ENCODE peak calls at places on chromosomes 6 and 20, in six cellular contexts. One of them, this sample, is unnamed. For H3K27me3, the result is how much of the 10 kb centered on the place peaks cover.

GRCh38 chr6:132483779-132484679 is 28.9 kb downstream of the STX7 start:
- DNase-seq in GM06990: no peak
- DNase-seq in body of pancreas: peak
- DNase-seq in ovary: peak
- DNase-seq in fibroblast of lung: peak
- DNase-seq in PC-3: peak
- DNase-seq in this sample: peak

GRCh38 chr20:888057-888456 is 28.1 kb downstream of the ANGPT4 start:
- DNase-seq in PC-3: no peak
- DNase-seq in body of pancreas: no peak
- DNase-seq in GM06990: no peak
- DNase-seq in ovary: no peak
- DNase-seq in fibroblast of lung: no peak
- DNase-seq in this sample: no peak

GRCh38 chr6:85569323-85569722 is 24.3 kb downstream of the SNX14 start:
- DNase-seq in fibroblast of lung: peak
- DNase-seq in GM06990: no peak
- DNase-seq in PC-3: peak
- DNase-seq in ovary: no peak
- DNase-seq in body of pancreas: no peak
- DNase-seq in this sample: no peak

GRCh38 chr6:142551145-142551811 is 249.5 kb downstream of the ADGRG6 start:
- DNase-seq in PC-3: peak
- DNase-seq in ovary: no peak
- DNase-seq in GM06990: no peak
- DNase-seq in fibroblast of lung: peak
- DNase-seq in body of pancreas: no peak
- DNase-seq in this sample: peak

GRCh38 chr6:95357380-95358025 is 219.8 kb upstream of the MANEA start:
- DNase-seq in body of pancreas: no peak
- DNase-seq in GM06990: no peak
- DNase-seq in fibroblast of lung: no peak
- DNase-seq in ovary: no peak
- DNase-seq in PC-3: no peak
- DNase-seq in this sample: no peak

GRCh38 chr6:3912366-3913076 is 63.3 kb downstream of the FAM50B start:
- DNase-seq in body of pancreas: no peak
- DNase-seq in fibroblast of lung: no peak
- DNase-seq in PC-3: peak
- DNase-seq in GM06990: no peak
- DNase-seq in ovary: no peak
- DNase-seq in this sample: no peak

GRCh38 chr6:149088361-149088760 is 229.2 kb upstream of the TAB2 start:
- DNase-seq in GM06990: no peak
- DNase-seq in PC-3: no peak
- DNase-seq in ovary: no peak
- DNase-seq in body of pancreas: no peak
- DNase-seq in fibroblast of lung: no peak
- DNase-seq in this sample: no peak

GRCh38 chr6:30696432-30696831 is 5.6 kb upstream of the NRM start:
- DNase-seq in GM06990: no peak
- DNase-seq in ovary: no peak
- DNase-seq in body of pancreas: no peak
- DNase-seq in PC-3: no peak
- DNase-seq in fibroblast of lung: no peak
- DNase-seq in this sample: no peak

GRCh38 chr6:129032602-129033001 is 149.7 kb downstream of the LAMA2 start:
- DNase-seq in GM06990: no peak
- DNase-seq in fibroblast of lung: no peak
- DNase-seq in body of pancreas: no peak
- DNase-seq in PC-3: no peak
- DNase-seq in ovary: no peak
- DNase-seq in this sample: no peak

GRCh38 chr6:52362443-52363221 is 681 bp downstream of the PAQR8 start:
- DNase-seq in ovary: peak
- DNase-seq in body of pancreas: peak
- DNase-seq in fibroblast of lung: no peak
- DNase-seq in PC-3: no peak
- DNase-seq in GM06990: peak
- DNase-seq in this sample: no peak

GRCh38 chr20:41136695-41137411 is 490 bp upstream of the PLCG1 start:
- DNase-seq in fibroblast of lung: peak
- DNase-seq in GM06990: peak
- DNase-seq in ovary: peak
- DNase-seq in body of pancreas: peak
- DNase-seq in PC-3: peak
- DNase-seq in this sample: no peak

GRCh38 chr6:2651536-2651935 is 99.2 kb downstream of the MYLK4 start:
- DNase-seq in ovary: no peak
- DNase-seq in GM06990: no peak
- DNase-seq in PC-3: no peak
- DNase-seq in fibroblast of lung: no peak
- DNase-seq in body of pancreas: no peak
- DNase-seq in this sample: no peak

GRCh38 chr6:44456070-44456965 is 68.8 kb downstream of the CDC5L start:
- DNase-seq in body of pancreas: peak
- DNase-seq in GM06990: peak
- DNase-seq in PC-3: peak
- DNase-seq in ovary: peak
- DNase-seq in fibroblast of lung: peak
- DNase-seq in this sample: no peak

GRCh38 chr6:75272145-75272840 is 12.3 kb downstream of the TMEM30A start:
- DNase-seq in GM06990: no peak
- DNase-seq in PC-3: no peak
- DNase-seq in body of pancreas: peak
- DNase-seq in ovary: no peak
- DNase-seq in fibroblast of lung: peak
- DNase-seq in this sample: peak

GRCh38 chr6:18034798-18035202 is 47.4 kb upstream of the KIF13A start:
- DNase-seq in PC-3: no peak
- DNase-seq in GM06990: no peak
- DNase-seq in ovary: no peak
- DNase-seq in fibroblast of lung: no peak
- DNase-seq in body of pancreas: no peak
- DNase-seq in this sample: no peak

GRCh38 chr6:158086054-158086705 is 81.9 kb downstream of the SERAC1 start:
- DNase-seq in ovary: no peak
- DNase-seq in PC-3: no peak
- DNase-seq in body of pancreas: no peak
- DNase-seq in fibroblast of lung: peak
- DNase-seq in GM06990: no peak
- DNase-seq in this sample: peak

GRCh38 chr20:38730167-38730988 is 6.1 kb downstream of the SLC32A1 start:
- DNase-seq in PC-3: no peak
- DNase-seq in ovary: no peak
- DNase-seq in GM06990: peak
- DNase-seq in body of pancreas: no peak
- DNase-seq in fibroblast of lung: no peak
- DNase-seq in this sample: no peak

GRCh38 chr20:38728911-38729642 is 4.8 kb downstream of the SLC32A1 start:
- DNase-seq in fibroblast of lung: no peak
- DNase-seq in GM06990: peak
- DNase-seq in body of pancreas: no peak
- DNase-seq in PC-3: no peak
- DNase-seq in ovary: no peak
- DNase-seq in this sample: no peak

GRCh38 chr20:38728237-38728761 is 4.0 kb downstream of the SLC32A1 start:
- DNase-seq in fibroblast of lung: no peak
- DNase-seq in GM06990: peak
- DNase-seq in PC-3: no peak
- DNase-seq in body of pancreas: no peak
- DNase-seq in ovary: no peak
- DNase-seq in this sample: no peak

GRCh38 chr20:38730989-38731737 is 6.9 kb downstream of the SLC32A1 start:
- DNase-seq in GM06990: peak
- DNase-seq in fibroblast of lung: peak
- DNase-seq in body of pancreas: peak
- DNase-seq in PC-3: peak
- DNase-seq in ovary: peak
- DNase-seq in this sample: no peak

DNA sequence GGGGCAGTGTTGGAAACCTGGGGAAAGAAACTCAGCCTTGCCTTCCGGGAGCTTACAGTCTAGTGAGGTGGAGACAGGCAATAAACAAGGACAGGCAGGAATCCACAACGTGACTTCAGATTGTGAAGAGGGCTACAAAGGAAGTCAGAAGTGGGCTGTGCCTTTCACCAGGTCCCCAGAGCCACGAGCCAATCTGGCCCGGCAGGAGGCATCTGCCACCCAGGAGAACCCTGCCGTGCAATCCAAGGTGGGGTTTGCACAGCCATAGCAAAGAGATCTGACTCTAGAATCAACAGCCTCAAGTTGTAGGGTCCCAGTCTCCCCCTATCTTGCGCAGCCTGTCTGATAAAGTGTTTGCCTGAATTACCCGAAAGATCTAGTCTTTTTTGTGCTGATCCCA is 5.5 kb downstream of the SLC32A1 start:
- DNase-seq in body of pancreas: no peak
- DNase-seq in fibroblast of lung: no peak
- DNase-seq in ovary: no peak
- DNase-seq in PC-3: no peak
- DNase-seq in GM06990: no peak
- DNase-seq in this sample: no peak
- H3K27me3 ChIP-seq in body of pancreas: half or more
- H3K27me3 ChIP-seq in fibroblast of lung: half or more
- H3K27me3 ChIP-seq in ovary: under half
- H3K27me3 ChIP-seq in PC-3: half or more
- H3K27me3 ChIP-seq in GM06990: under half
- H3K27me3 ChIP-seq in this sample: half or more

GRCh38 chr20:2244523-2244922 is 51.3 kb upstream of the TGM3 start:
- DNase-seq in body of pancreas: no peak
- DNase-seq in ovary: no peak
- DNase-seq in PC-3: no peak
- DNase-seq in GM06990: no peak
- DNase-seq in fibroblast of lung: no peak
- DNase-seq in this sample: no peak

GRCh38 chr20:2245637-2246036 is 50.2 kb upstream of the TGM3 start:
- DNase-seq in body of pancreas: no peak
- DNase-seq in GM06990: no peak
- DNase-seq in PC-3: no peak
- DNase-seq in fibroblast of lung: no peak
- DNase-seq in ovary: no peak
- DNase-seq in this sample: no peak

GRCh38 chr20:2246081-2246491 is 49.7 kb upstream of the TGM3 start:
- DNase-seq in ovary: no peak
- DNase-seq in body of pancreas: no peak
- DNase-seq in fibroblast of lung: peak
- DNase-seq in PC-3: no peak
- DNase-seq in GM06990: no peak
- DNase-seq in this sample: no peak

GRCh38 chr20:2242678-2243077 is 53.1 kb upstream of the TGM3 start:
- DNase-seq in ovary: no peak
- DNase-seq in GM06990: no peak
- DNase-seq in fibroblast of lung: no peak
- DNase-seq in PC-3: no peak
- DNase-seq in body of pancreas: no peak
- DNase-seq in this sample: no peak

DNA sequence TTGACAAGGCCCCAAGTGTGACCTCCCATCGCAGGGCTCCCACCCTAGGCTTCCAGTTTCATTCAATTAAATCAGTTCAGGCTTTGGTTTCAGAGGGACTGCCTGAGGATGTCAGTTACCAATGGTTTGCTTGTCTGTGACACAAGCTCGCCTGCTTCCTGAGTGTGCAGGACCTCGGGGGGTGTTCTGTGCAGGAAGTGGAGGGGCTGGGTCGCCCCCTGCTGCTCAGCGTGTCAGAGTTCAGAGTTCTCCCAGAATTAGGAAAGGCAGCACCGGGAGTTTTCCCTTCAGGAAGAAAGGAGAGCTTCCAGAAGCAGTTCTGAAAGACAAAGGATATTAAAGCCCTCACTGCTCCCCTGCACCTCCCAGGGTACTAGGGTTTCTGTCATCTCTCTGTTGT is 50.8 kb upstream of the TGM3 start:
- DNase-seq in GM06990: no peak
- DNase-seq in PC-3: no peak
- DNase-seq in body of pancreas: no peak
- DNase-seq in ovary: no peak
- DNase-seq in fibroblast of lung: no peak
- DNase-seq in this sample: no peak
- TF ChIP-seq CTCF in GM06990: no peak
- TF ChIP-seq CTCF in PC-3: no peak
- TF ChIP-seq CTCF in body of pancreas: no peak
- TF ChIP-seq CTCF in ovary: no peak
- TF ChIP-seq CTCF in fibroblast of lung: no peak
- TF ChIP-seq CTCF in this sample: no peak

GRCh38 chr6:134630468-134631180 is 312.7 kb upstream of the SGK1 start:
- DNase-seq in GM06990: no peak
- DNase-seq in fibroblast of lung: no peak
- DNase-seq in ovary: no peak
- DNase-seq in PC-3: no peak
- DNase-seq in body of pancreas: no peak
- DNase-seq in this sample: no peak

GRCh38 chr6:134628154-134628553 is 310.2 kb upstream of the SGK1 start:
- DNase-seq in PC-3: no peak
- DNase-seq in GM06990: no peak
- DNase-seq in body of pancreas: no peak
- DNase-seq in fibroblast of lung: no peak
- DNase-seq in ovary: no peak
- DNase-seq in this sample: no peak

GRCh38 chr6:134631398-134631924 is 313.5 kb upstream of the SGK1 start:
- DNase-seq in body of pancreas: no peak
- DNase-seq in fibroblast of lung: no peak
- DNase-seq in PC-3: no peak
- DNase-seq in ovary: no peak
- DNase-seq in GM06990: no peak
- DNase-seq in this sample: no peak

GRCh38 chr6:134634952-134635351 is 314.9 kb downstream of the ALDH8A1 start:
- DNase-seq in GM06990: no peak
- DNase-seq in body of pancreas: no peak
- DNase-seq in fibroblast of lung: no peak
- DNase-seq in PC-3: no peak
- DNase-seq in ovary: no peak
- DNase-seq in this sample: no peak

GRCh38 chr6:134632034-134632433 is 314.1 kb upstream of the SGK1 start:
- DNase-seq in ovary: no peak
- DNase-seq in GM06990: no peak
- DNase-seq in PC-3: no peak
- DNase-seq in fibroblast of lung: no peak
- DNase-seq in body of pancreas: no peak
- DNase-seq in this sample: no peak
- H3K4me3 ChIP-seq in ovary: no peak
- H3K4me3 ChIP-seq in GM06990: no peak
- H3K4me3 ChIP-seq in PC-3: no peak
- H3K4me3 ChIP-seq in fibroblast of lung: no peak
- H3K4me3 ChIP-seq in body of pancreas: no peak
- H3K4me3 ChIP-seq in this sample: no peak

DNA sequence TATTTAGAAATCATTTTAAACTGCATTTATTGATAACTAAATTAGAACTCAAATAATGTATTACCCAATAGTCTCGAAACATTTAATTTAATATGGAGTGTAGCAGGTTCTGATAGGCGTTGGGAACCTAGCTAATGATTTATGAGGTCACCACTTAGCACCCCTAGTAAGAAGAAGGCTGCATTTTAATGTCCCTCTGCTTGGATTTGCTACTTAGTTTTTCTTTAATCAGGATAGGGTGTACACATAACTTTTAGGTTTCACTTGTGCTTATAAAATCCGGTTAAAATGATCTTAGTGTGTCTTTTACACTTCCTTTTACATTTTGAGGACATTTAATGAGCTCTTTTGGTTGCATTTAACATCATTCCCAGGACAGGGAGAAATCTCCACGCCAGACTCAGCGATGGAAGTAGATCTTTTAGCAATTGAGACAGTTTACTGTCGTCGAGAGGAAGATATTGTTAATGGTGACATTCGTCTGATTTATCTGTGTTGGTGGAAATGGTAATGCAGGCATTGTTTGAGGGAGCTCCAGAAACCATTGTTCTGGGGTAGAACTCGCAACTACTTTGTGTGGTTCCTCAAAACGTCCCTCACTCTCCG is 5.6 kb downstream of the TFAP2A start:
- DNase-seq in fibroblast of lung: no peak
- DNase-seq in body of pancreas: no peak
- DNase-seq in PC-3: peak
- DNase-seq in GM06990: no peak
- DNase-seq in ovary: no peak
- DNase-seq in this sample: no peak
- H3K27me3 ChIP-seq in fibroblast of lung: under half
- H3K27me3 ChIP-seq in body of pancreas: under half
- H3K27me3 ChIP-seq in PC-3: under half
- H3K27me3 ChIP-seq in GM06990: under half
- H3K27me3 ChIP-seq in ovary: under half
- H3K27me3 ChIP-seq in this sample: under half

This sample was measured in kidney epithelial cell.